ENCODE peak calls at places on chromosomes 1 and 21, in eight cellular contexts. J is astrocyte of the hippocampus; O is DMS79 treated with DMSO at 0.1 percent for 48 hours; A is T-helper 2 cell; G is smooth muscle cell of the brain vasculature; P is PC-3; Y is cardiac fibroblast; Z is activated naive CD8-positive, alpha-beta T cell treated with anti-CD3 and anti-CD28 coated beads, Interleukin-2, amount 50 U/mL, for 24 hours. Q is an unnamed sample.

GRCh38 chr1:91737650-91738049 is 148.3 kb downstream of the TGFBR3 start:
- DNase-seq in J (no peak), O (no peak), A (no peak), G (no peak), P (no peak), Y (no peak), Z (no peak), Q (no peak)

GRCh38 chr1:63381741-63382140 is 14.3 kb downstream of the ALG6 start:
- DNase-seq in J (no peak), O (no peak), A (no peak), G (no peak), P (no peak), Y (no peak), Z (no peak), Q (no peak)

GRCh38 chr1:54973205-54973921 is 7.1 kb upstream of the TMEM61 start:
- DNase-seq in J (peak), O (no peak), A (no peak), G (no peak), P (peak), Y (peak), Z (no peak), Q (no peak)

GRCh38 chr1:43994794-43995790 is 3.7 kb downstream of the CCDC24 start:
- DNase-seq in J (no peak), O (no peak), A (no peak), G (no peak), P (peak), Y (peak), Z (no peak), Q (peak)

GRCh38 chr1:150225546-150225945 is 10.4 kb downstream of the ANP32E start:
- DNase-seq in J (no peak), O (no peak), A (no peak), G (no peak), P (no peak), Y (no peak), Z (no peak), Q (no peak)

GRCh38 chr1:77834771-77835334 is 53.6 kb upstream of the NEXN start:
- DNase-seq in J (peak), O (no peak), A (no peak), G (no peak), P (peak), Y (peak), Z (no peak), Q (no peak)

GRCh38 chr1:106746448-106747085 is 309.9 kb upstream of the PRMT6 start:
- DNase-seq in J (peak), O (peak), A (no peak), G (no peak), P (no peak), Y (no peak), Z (no peak), Q (no peak)

GRCh38 chr1:76040327-76040868 is 34.1 kb upstream of the ST6GALNAC3 start:
- DNase-seq in J (no peak), O (no peak), A (no peak), G (no peak), P (no peak), Y (no peak), Z (no peak), Q (no peak)

GRCh38 chr1:27436204-27437159 is 44.1 kb downstream of the GPR3 start:
- DNase-seq in J (peak), O (no peak), A (no peak), G (no peak), P (peak), Y (peak), Z (no peak), Q (peak)

GRCh38 chr21:45109831-45110492 is 35.6 kb downstream of the ADARB1 start:
- DNase-seq in J (peak), O (peak), A (no peak), G (no peak), P (no peak), Y (no peak), Z (peak), Q (peak)

GRCh38 chr1:20339811-20340457 is 49.3 kb downstream of the VWA5B1 start:
- DNase-seq in J (no peak), O (no peak), A (no peak), G (no peak), P (no peak), Y (no peak), Z (no peak), Q (no peak)

Q was measured in Karpas-422.